ENCODE peak calls at places on chromosome 5, in six cellular contexts. One of them, this sample, is unnamed.

GRCh38 chr5:149485655-149486615 is 65.3 kb downstream of the CSNK1A1 start:
- DNase-seq in anterior cingulate cortex: no peak
- DNase-seq in NCI-H1105 treated with DMSO at 0.1 percent for 48 hours: peak; percentile 5
- DNase-seq in GM19239: no peak
- DNase-seq in T follicular helper cell: no peak
- DNase-seq in effector memory CD4-positive, alpha-beta T cell: no peak
- DNase-seq in this sample: no peak

GRCh38 chr5:42620579-42621216 is 135.9 kb upstream of the CCDC152 start:
- DNase-seq in NCI-H1105 treated with DMSO at 0.1 percent for 48 hours: no peak
- DNase-seq in effector memory CD4-positive, alpha-beta T cell: no peak
- DNase-seq in T follicular helper cell: no peak
- DNase-seq in anterior cingulate cortex: no peak
- DNase-seq in GM19239: no peak
- DNase-seq in this sample: no peak

GRCh38 chr5:37189355-37189754 is 59.8 kb downstream of the CPLANE1 start:
- DNase-seq in effector memory CD4-positive, alpha-beta T cell: no peak
- DNase-seq in T follicular helper cell: no peak
- DNase-seq in GM19239: no peak
- DNase-seq in anterior cingulate cortex: no peak
- DNase-seq in NCI-H1105 treated with DMSO at 0.1 percent for 48 hours: no peak
- DNase-seq in this sample: no peak

GRCh38 chr5:1220831-1221230 is 4.3 kb upstream of the SLC6A18 start:
- DNase-seq in T follicular helper cell: no peak
- DNase-seq in NCI-H1105 treated with DMSO at 0.1 percent for 48 hours: no peak
- DNase-seq in effector memory CD4-positive, alpha-beta T cell: no peak
- DNase-seq in anterior cingulate cortex: no peak
- DNase-seq in GM19239: no peak
- DNase-seq in this sample: no peak

GRCh38 chr5:32225445-32225844 is 51.3 kb upstream of the GOLPH3 start:
- DNase-seq in NCI-H1105 treated with DMSO at 0.1 percent for 48 hours: no peak
- DNase-seq in GM19239: no peak
- DNase-seq in effector memory CD4-positive, alpha-beta T cell: no peak
- DNase-seq in T follicular helper cell: no peak
- DNase-seq in anterior cingulate cortex: no peak
- DNase-seq in this sample: no peak

GRCh38 chr5:132628814-132629213 is 29.2 kb upstream of the IL13 start:
- DNase-seq in effector memory CD4-positive, alpha-beta T cell: no peak
- DNase-seq in T follicular helper cell: no peak
- DNase-seq in GM19239: no peak
- DNase-seq in NCI-H1105 treated with DMSO at 0.1 percent for 48 hours: no peak
- DNase-seq in anterior cingulate cortex: no peak
- DNase-seq in this sample: no peak

GRCh38 chr5:133618141-133618540 is 5.8 kb upstream of the FSTL4 start:
- DNase-seq in GM19239: no peak
- DNase-seq in effector memory CD4-positive, alpha-beta T cell: no peak
- DNase-seq in anterior cingulate cortex: no peak
- DNase-seq in T follicular helper cell: no peak
- DNase-seq in NCI-H1105 treated with DMSO at 0.1 percent for 48 hours: no peak
- DNase-seq in this sample: no peak

GRCh38 chr5:166088389-166089039 is 2202.9 kb upstream of the WWC1 start:
- DNase-seq in effector memory CD4-positive, alpha-beta T cell: no peak
- DNase-seq in GM19239: no peak
- DNase-seq in T follicular helper cell: no peak
- DNase-seq in anterior cingulate cortex: no peak
- DNase-seq in NCI-H1105 treated with DMSO at 0.1 percent for 48 hours: no peak
- DNase-seq in this sample: no peak

GRCh38 chr5:138635268-138635667 is 60.1 kb upstream of the HSPA9 start:
- DNase-seq in anterior cingulate cortex: no peak
- DNase-seq in GM19239: no peak
- DNase-seq in effector memory CD4-positive, alpha-beta T cell: no peak
- DNase-seq in T follicular helper cell: no peak
- DNase-seq in NCI-H1105 treated with DMSO at 0.1 percent for 48 hours: no peak
- DNase-seq in this sample: no peak

GRCh38 chr5:74576941-74577456 is 63.5 kb downstream of the ENC1 start:
- DNase-seq in GM19239: peak; percentile 36
- DNase-seq in effector memory CD4-positive, alpha-beta T cell: no peak
- DNase-seq in anterior cingulate cortex: no peak
- DNase-seq in NCI-H1105 treated with DMSO at 0.1 percent for 48 hours: no peak
- DNase-seq in T follicular helper cell: no peak
- DNase-seq in this sample: no peak

GRCh38 chr5:168931638-168932345 is 352.6 kb upstream of the PANK3 start:
- DNase-seq in NCI-H1105 treated with DMSO at 0.1 percent for 48 hours: no peak
- DNase-seq in anterior cingulate cortex: no peak
- DNase-seq in effector memory CD4-positive, alpha-beta T cell: no peak
- DNase-seq in GM19239: no peak
- DNase-seq in T follicular helper cell: no peak
- DNase-seq in this sample: peak; percentile 31

GRCh38 chr5:149063017-149063687 is at the start of gene SH3TC2:
- DNase-seq in effector memory CD4-positive, alpha-beta T cell: no peak
- DNase-seq in T follicular helper cell: no peak
- DNase-seq in NCI-H1105 treated with DMSO at 0.1 percent for 48 hours: no peak
- DNase-seq in anterior cingulate cortex: peak; percentile 92
- DNase-seq in GM19239: no peak
- DNase-seq in this sample: peak; percentile 40

GRCh38 chr5:125181159-125181558 is 434.7 kb upstream of the ZNF608 start:
- DNase-seq in T follicular helper cell: no peak
- DNase-seq in effector memory CD4-positive, alpha-beta T cell: no peak
- DNase-seq in GM19239: no peak
- DNase-seq in anterior cingulate cortex: no peak
- DNase-seq in NCI-H1105 treated with DMSO at 0.1 percent for 48 hours: no peak
- DNase-seq in this sample: no peak

GRCh38 chr5:181234116-181234454 is 9.6 kb downstream of the RACK1 start:
- DNase-seq in NCI-H1105 treated with DMSO at 0.1 percent for 48 hours: no peak
- DNase-seq in T follicular helper cell: no peak
- DNase-seq in GM19239: no peak
- DNase-seq in effector memory CD4-positive, alpha-beta T cell: no peak
- DNase-seq in anterior cingulate cortex: no peak
- DNase-seq in this sample: no peak

GRCh38 chr5:121982500-121983261 is 20.9 kb downstream of the SRFBP1 start:
- DNase-seq in anterior cingulate cortex: no peak
- DNase-seq in effector memory CD4-positive, alpha-beta T cell: no peak
- DNase-seq in T follicular helper cell: no peak
- DNase-seq in NCI-H1105 treated with DMSO at 0.1 percent for 48 hours: no peak
- DNase-seq in GM19239: no peak
- DNase-seq in this sample: no peak

GRCh38 chr5:128091579-128091978 is 8.0 kb downstream of the SLC12A2 start:
- DNase-seq in anterior cingulate cortex: no peak
- DNase-seq in GM19239: no peak
- DNase-seq in effector memory CD4-positive, alpha-beta T cell: no peak
- DNase-seq in NCI-H1105 treated with DMSO at 0.1 percent for 48 hours: no peak
- DNase-seq in T follicular helper cell: no peak
- DNase-seq in this sample: no peak

GRCh38 chr5:135356522-135357318 is 42.3 kb downstream of the MACROH2A1 start:
- DNase-seq in anterior cingulate cortex: peak; percentile 5
- DNase-seq in NCI-H1105 treated with DMSO at 0.1 percent for 48 hours: no peak
- DNase-seq in effector memory CD4-positive, alpha-beta T cell: no peak
- DNase-seq in T follicular helper cell: no peak
- DNase-seq in GM19239: no peak
- DNase-seq in this sample: no peak

GRCh38 chr5:82351754-82352145 is 73.6 kb upstream of the RPS23 start:
- DNase-seq in NCI-H1105 treated with DMSO at 0.1 percent for 48 hours: peak; percentile 48
- DNase-seq in GM19239: peak; percentile 18
- DNase-seq in effector memory CD4-positive, alpha-beta T cell: no peak
- DNase-seq in T follicular helper cell: no peak
- DNase-seq in anterior cingulate cortex: no peak
- DNase-seq in this sample: peak; percentile 26

GRCh38 chr5:54148062-54148461 is 162.3 kb downstream of the ARL15 start:
- DNase-seq in GM19239: no peak
- DNase-seq in T follicular helper cell: no peak
- DNase-seq in effector memory CD4-positive, alpha-beta T cell: no peak
- DNase-seq in anterior cingulate cortex: no peak
- DNase-seq in NCI-H1105 treated with DMSO at 0.1 percent for 48 hours: no peak
- DNase-seq in this sample: no peak

GRCh38 chr5:145981612-145982571 is 45.5 kb downstream of the SH3RF2 start:
- DNase-seq in effector memory CD4-positive, alpha-beta T cell: no peak
- DNase-seq in anterior cingulate cortex: no peak
- DNase-seq in T follicular helper cell: no peak
- DNase-seq in NCI-H1105 treated with DMSO at 0.1 percent for 48 hours: no peak
- DNase-seq in GM19239: no peak
- DNase-seq in this sample: no peak